ENCODE peak calls at places on chromosomes 16 and 17, in five cellular contexts. One of them, this sample, is unnamed.

GRCh38 chr16:12532871-12533610 is 270.6 kb downstream of the CPPED1 start:
- DNase-seq in hippocampal formation: no peak
- DNase-seq in activated CD4-positive, alpha-beta T cell treated with anti-CD3 and anti-CD28 coated beads, Interleukin-2, amount 10 ng/mL, durations not matched to agents 7 days and 5 days: peak; percentile 66
- DNase-seq in caudate nucleus: no peak
- DNase-seq in hepatic stellate cell: no peak
- DNase-seq in this sample: no peak

GRCh38 chr17:78185981-78186688 is 717 bp downstream of the TK1 start:
- DNase-seq in hepatic stellate cell: no peak
- DNase-seq in caudate nucleus: no peak
- DNase-seq in hippocampal formation: no peak
- DNase-seq in activated CD4-positive, alpha-beta T cell treated with anti-CD3 and anti-CD28 coated beads, Interleukin-2, amount 10 ng/mL, durations not matched to agents 7 days and 5 days: peak; percentile 40
- DNase-seq in this sample: peak; percentile 44

GRCh38 chr17:15946611-15947120 is 1.7 kb downstream of the ADORA2B start:
- DNase-seq in hepatic stellate cell: no peak
- DNase-seq in activated CD4-positive, alpha-beta T cell treated with anti-CD3 and anti-CD28 coated beads, Interleukin-2, amount 10 ng/mL, durations not matched to agents 7 days and 5 days: no peak
- DNase-seq in caudate nucleus: no peak
- DNase-seq in hippocampal formation: no peak
- DNase-seq in this sample: no peak

GRCh38 chr17:52419256-52419655 is 260.7 kb upstream of the CA10 start:
- DNase-seq in hippocampal formation: peak; percentile 4
- DNase-seq in hepatic stellate cell: no peak
- DNase-seq in activated CD4-positive, alpha-beta T cell treated with anti-CD3 and anti-CD28 coated beads, Interleukin-2, amount 10 ng/mL, durations not matched to agents 7 days and 5 days: no peak
- DNase-seq in caudate nucleus: no peak
- DNase-seq in this sample: no peak

GRCh38 chr17:63451150-63451549 is 5.0 kb upstream of the CYB561 start:
- DNase-seq in hippocampal formation: no peak
- DNase-seq in caudate nucleus: no peak
- DNase-seq in activated CD4-positive, alpha-beta T cell treated with anti-CD3 and anti-CD28 coated beads, Interleukin-2, amount 10 ng/mL, durations not matched to agents 7 days and 5 days: no peak
- DNase-seq in hepatic stellate cell: no peak
- DNase-seq in this sample: no peak

GRCh38 chr17:29163563-29163962 is 16.6 kb downstream of the MYO18A start:
- DNase-seq in hippocampal formation: no peak
- DNase-seq in caudate nucleus: no peak
- DNase-seq in activated CD4-positive, alpha-beta T cell treated with anti-CD3 and anti-CD28 coated beads, Interleukin-2, amount 10 ng/mL, durations not matched to agents 7 days and 5 days: no peak
- DNase-seq in hepatic stellate cell: no peak
- DNase-seq in this sample: no peak

GRCh38 chr17:80270836-80271235 is 10.2 kb downstream of the RNF213 start:
- DNase-seq in hepatic stellate cell: peak; percentile 60
- DNase-seq in caudate nucleus: no peak
- DNase-seq in hippocampal formation: no peak
- DNase-seq in activated CD4-positive, alpha-beta T cell treated with anti-CD3 and anti-CD28 coated beads, Interleukin-2, amount 10 ng/mL, durations not matched to agents 7 days and 5 days: peak; percentile 52
- DNase-seq in this sample: peak; percentile 43

GRCh38 chr16:31186176-31186575 is 6.2 kb downstream of the FUS start:
- DNase-seq in activated CD4-positive, alpha-beta T cell treated with anti-CD3 and anti-CD28 coated beads, Interleukin-2, amount 10 ng/mL, durations not matched to agents 7 days and 5 days: peak; percentile 34
- DNase-seq in caudate nucleus: no peak
- DNase-seq in hepatic stellate cell: no peak
- DNase-seq in hippocampal formation: no peak
- DNase-seq in this sample: no peak

GRCh38 chr17:76433693-76434092 is 19.3 kb downstream of the UBE2O start:
- DNase-seq in hippocampal formation: no peak
- DNase-seq in caudate nucleus: no peak
- DNase-seq in hepatic stellate cell: no peak
- DNase-seq in activated CD4-positive, alpha-beta T cell treated with anti-CD3 and anti-CD28 coated beads, Interleukin-2, amount 10 ng/mL, durations not matched to agents 7 days and 5 days: no peak
- DNase-seq in this sample: no peak

GRCh38 chr16:74309789-74310781 is 13.5 kb downstream of the PSMD7 start:
- DNase-seq in hepatic stellate cell: peak; percentile 61
- DNase-seq in hippocampal formation: peak; percentile 8
- DNase-seq in caudate nucleus: peak; percentile 11
- DNase-seq in activated CD4-positive, alpha-beta T cell treated with anti-CD3 and anti-CD28 coated beads, Interleukin-2, amount 10 ng/mL, durations not matched to agents 7 days and 5 days: peak; percentile 42
- DNase-seq in this sample: peak; percentile 69

GRCh38 chr17:7336240-7337175 is at the start of gene ACAP1:
- DNase-seq in activated CD4-positive, alpha-beta T cell treated with anti-CD3 and anti-CD28 coated beads, Interleukin-2, amount 10 ng/mL, durations not matched to agents 7 days and 5 days: peak; percentile 94
- DNase-seq in hippocampal formation: no peak
- DNase-seq in hepatic stellate cell: no peak
- DNase-seq in caudate nucleus: no peak
- DNase-seq in this sample: no peak

GRCh38 chr17:83127431-83128160 is 48.2 kb downstream of the METRNL start:
- DNase-seq in hepatic stellate cell: no peak
- DNase-seq in activated CD4-positive, alpha-beta T cell treated with anti-CD3 and anti-CD28 coated beads, Interleukin-2, amount 10 ng/mL, durations not matched to agents 7 days and 5 days: no peak
- DNase-seq in hippocampal formation: no peak
- DNase-seq in caudate nucleus: no peak
- DNase-seq in this sample: no peak

GRCh38 chr16:23164736-23165135 is 15.5 kb upstream of the USP31 start:
- DNase-seq in activated CD4-positive, alpha-beta T cell treated with anti-CD3 and anti-CD28 coated beads, Interleukin-2, amount 10 ng/mL, durations not matched to agents 7 days and 5 days: no peak
- DNase-seq in hippocampal formation: no peak
- DNase-seq in caudate nucleus: no peak
- DNase-seq in hepatic stellate cell: no peak
- DNase-seq in this sample: no peak

GRCh38 chr17:40554646-40555295 is 10.5 kb downstream of the CCR7 start:
- DNase-seq in activated CD4-positive, alpha-beta T cell treated with anti-CD3 and anti-CD28 coated beads, Interleukin-2, amount 10 ng/mL, durations not matched to agents 7 days and 5 days: peak; percentile 21
- DNase-seq in hippocampal formation: no peak
- DNase-seq in hepatic stellate cell: no peak
- DNase-seq in caudate nucleus: no peak
- DNase-seq in this sample: no peak

GRCh38 chr16:78310196-78310595 is 210.7 kb downstream of the WWOX start:
- DNase-seq in hepatic stellate cell: no peak
- DNase-seq in caudate nucleus: no peak
- DNase-seq in hippocampal formation: no peak
- DNase-seq in activated CD4-positive, alpha-beta T cell treated with anti-CD3 and anti-CD28 coated beads, Interleukin-2, amount 10 ng/mL, durations not matched to agents 7 days and 5 days: no peak
- DNase-seq in this sample: no peak

GRCh38 chr16:88430524-88431446 is 22.3 kb upstream of the ZFPM1 start:
- DNase-seq in hippocampal formation: no peak
- DNase-seq in activated CD4-positive, alpha-beta T cell treated with anti-CD3 and anti-CD28 coated beads, Interleukin-2, amount 10 ng/mL, durations not matched to agents 7 days and 5 days: peak; percentile 34
- DNase-seq in caudate nucleus: no peak
- DNase-seq in hepatic stellate cell: no peak
- DNase-seq in this sample: no peak

GRCh38 chr16:86602521-86602920 is 24.2 kb downstream of the FOXL1 start:
- DNase-seq in caudate nucleus: no peak
- DNase-seq in hippocampal formation: no peak
- DNase-seq in hepatic stellate cell: no peak
- DNase-seq in activated CD4-positive, alpha-beta T cell treated with anti-CD3 and anti-CD28 coated beads, Interleukin-2, amount 10 ng/mL, durations not matched to agents 7 days and 5 days: no peak
- DNase-seq in this sample: no peak

GRCh38 chr17:58679263-58680037 is 12.4 kb downstream of the TEX14 start:
- DNase-seq in hepatic stellate cell: no peak
- DNase-seq in caudate nucleus: no peak
- DNase-seq in hippocampal formation: no peak
- DNase-seq in activated CD4-positive, alpha-beta T cell treated with anti-CD3 and anti-CD28 coated beads, Interleukin-2, amount 10 ng/mL, durations not matched to agents 7 days and 5 days: no peak
- DNase-seq in this sample: peak; percentile 66

GRCh38 chr16:23082161-23082788 is 67.0 kb downstream of the USP31 start:
- DNase-seq in hepatic stellate cell: no peak
- DNase-seq in caudate nucleus: no peak
- DNase-seq in activated CD4-positive, alpha-beta T cell treated with anti-CD3 and anti-CD28 coated beads, Interleukin-2, amount 10 ng/mL, durations not matched to agents 7 days and 5 days: no peak
- DNase-seq in hippocampal formation: no peak
- DNase-seq in this sample: no peak

GRCh38 chr17:48103379-48103715 is 2.1 kb upstream of the CBX1 start:
- DNase-seq in hippocampal formation: peak; percentile 11
- DNase-seq in activated CD4-positive, alpha-beta T cell treated with anti-CD3 and anti-CD28 coated beads, Interleukin-2, amount 10 ng/mL, durations not matched to agents 7 days and 5 days: no peak
- DNase-seq in hepatic stellate cell: no peak
- DNase-seq in caudate nucleus: no peak
- DNase-seq in this sample: no peak

GRCh38 chr17:28010406-28010805 is 32.1 kb upstream of the NLK start:
- DNase-seq in caudate nucleus: no peak
- DNase-seq in activated CD4-positive, alpha-beta T cell treated with anti-CD3 and anti-CD28 coated beads, Interleukin-2, amount 10 ng/mL, durations not matched to agents 7 days and 5 days: no peak
- DNase-seq in hippocampal formation: no peak
- DNase-seq in hepatic stellate cell: no peak
- DNase-seq in this sample: no peak

GRCh38 chr16:28264656-28265055 is 27.7 kb upstream of the SBK1 start:
- DNase-seq in caudate nucleus: no peak
- DNase-seq in hippocampal formation: no peak
- DNase-seq in hepatic stellate cell: no peak
- DNase-seq in activated CD4-positive, alpha-beta T cell treated with anti-CD3 and anti-CD28 coated beads, Interleukin-2, amount 10 ng/mL, durations not matched to agents 7 days and 5 days: no peak
- DNase-seq in this sample: peak; percentile 67

This sample was measured in fibroblast of mammary gland.